ENCODE peak calls at places on chromosomes 12 and 14, in seven cellular contexts. I, P, O, S, C, V and N are unnamed samples.

GRCh38 chr12:48615681-48616080 is 45.8 kb upstream of the LALBA start:
- DNase-seq in C (no peak), I (no peak), P (no peak), O (no peak), V (no peak), S (no peak), N (no peak)

GRCh38 chr14:71487449-71487848 is 444.8 kb upstream of the RGS6 start:
- DNase-seq in S (no peak), C (no peak), V (no peak), P (no peak), O (no peak), I (no peak), N (no peak)

GRCh38 chr12:57514720-57515467 is 5.4 kb downstream of the DDIT3 start:
- DNase-seq in O (no peak), I (no peak), C (no peak), S (no peak), P (no peak), V (no peak), N (no peak)

GRCh38 chr12:131093971-131094830 is 140.5 kb downstream of the ADGRD1 start:
- DNase-seq in P (no peak), V (peak; percentile 18), S (no peak), I (no peak), C (peak; percentile 6), O (no peak), N (no peak)

GRCh38 chr12:68222336-68222735 is 3.3 kb downstream of the IL26 start:
- DNase-seq in V (no peak), O (no peak), C (no peak), S (no peak), I (no peak), P (no peak), N (peak; percentile 19)

GRCh38 chr12:78787576-78787975 is 77.0 kb upstream of the SYT1 start:
- DNase-seq in S (no peak), P (no peak), O (no peak), I (no peak), C (no peak), V (no peak), N (no peak)

GRCh38 chr12:63904653-63905052 is 60.2 kb downstream of the SRGAP1 start:
- DNase-seq in V (no peak), O (no peak), P (no peak), S (no peak), C (no peak), I (no peak), N (no peak)

GRCh38 chr12:6469609-6470374 is 685 bp downstream of the VAMP1 start:
- DNase-seq in P (peak; percentile 52), C (no peak), V (no peak), I (no peak), S (no peak), O (no peak), N (no peak)

GRCh38 chr12:123076604-123077297 is 74.1 kb downstream of the PITPNM2 start:
- DNase-seq in S (no peak), C (no peak), I (no peak), V (no peak), P (no peak), O (peak; percentile 34), N (no peak)

GRCh38 chr12:85874064-85874463 is at the start of gene NTS:
- DNase-seq in C (no peak), S (no peak), I (no peak), P (peak; percentile 42), O (no peak), V (no peak), N (no peak)

GRCh38 chr14:34718750-34719304 is 4.4 kb upstream of the CFL2 start:
- DNase-seq in C (no peak), P (no peak), O (no peak), I (no peak), S (no peak), V (no peak), N (no peak)

GRCh38 chr14:68908860-68909259 is 70.2 kb downstream of the ACTN1 start:
- DNase-seq in I (no peak), V (peak; percentile 27), O (no peak), P (no peak), C (no peak), S (no peak), N (no peak)

GRCh38 chr12:124523071-124523470 is 44.3 kb downstream of the NCOR2 start:
- DNase-seq in V (no peak), O (no peak), C (no peak), I (no peak), S (no peak), P (no peak), N (no peak)

GRCh38 chr12:122167328-122167925 is 6.6 kb downstream of the IL31 start:
- DNase-seq in O (no peak), C (no peak), V (no peak), P (no peak), I (no peak), S (no peak), N (no peak)

GRCh38 chr14:74653386-74654138 is 41.5 kb upstream of the LTBP2 start:
- DNase-seq in C (no peak), I (no peak), S (no peak), V (no peak), O (no peak), P (peak; percentile 47), N (no peak)

GRCh38 chr14:94594441-94594840 is 13.2 kb downstream of the SERPINA5 start:
- DNase-seq in I (no peak), S (no peak), V (no peak), C (no peak), O (no peak), P (no peak), N (no peak)

GRCh38 chr14:103806805-103807204 is 40.6 kb downstream of the PPP1R13B start:
- DNase-seq in V (no peak), S (no peak), C (no peak), P (no peak), I (no peak), O (no peak), N (no peak)

GRCh38 chr14:88798161-88798560 is 5.4 kb upstream of the EML5 start:
- DNase-seq in S (no peak), C (no peak), P (no peak), O (no peak), I (no peak), V (no peak), N (no peak)

GRCh38 chr12:93908846-93909592 is 231.8 kb downstream of the CRADD start:
- DNase-seq in P (no peak), O (no peak), V (no peak), I (no peak), C (no peak), S (no peak), N (no peak)

GRCh38 chr14:59346329-59346728 is 118.9 kb downstream of the GPR135 start:
- DNase-seq in C (no peak), P (no peak), S (no peak), I (no peak), V (no peak), O (no peak), N (no peak)

GRCh38 chr14:98321838-98322237 is 950.2 kb downstream of the BCL11B start:
- DNase-seq in P (no peak), I (no peak), S (no peak), C (no peak), V (no peak), O (no peak), N (no peak)

GRCh38 chr14:70666364-70666691 is 24.6 kb downstream of the TTC9 start:
- DNase-seq in V (no peak), P (no peak), S (no peak), O (no peak), I (no peak), C (no peak), N (no peak)

GRCh38 chr14:23483216-23483854 is 13.8 kb downstream of the NGDN start:
- DNase-seq in O (no peak), V (no peak), S (peak; percentile 26), I (no peak), C (no peak), P (peak; percentile 87), N (peak; percentile 77)

GRCh38 chr12:33472299-33472698 is 32.7 kb upstream of the SYT10 start:
- DNase-seq in C (no peak), S (no peak), P (no peak), O (no peak), I (no peak), V (no peak), N (no peak)

GRCh38 chr14:26486922-26487321 is 110.9 kb downstream of the NOVA1 start:
- DNase-seq in V (no peak), P (no peak), C (no peak), S (no peak), O (no peak), I (no peak), N (no peak)

GRCh38 chr12:54463034-54463433 is 10.4 kb downstream of the GTSF1 start:
- DNase-seq in O (no peak), P (no peak), I (no peak), V (no peak), C (no peak), S (no peak), N (no peak)

GRCh38 chr12:71063087-71063486 is 94.7 kb downstream of the TSPAN8 start:
- DNase-seq in V (no peak), P (no peak), O (no peak), C (no peak), S (no peak), I (no peak), N (no peak)

GRCh38 chr14:80264698-80265097 is 53.4 kb upstream of the DIO2 start:
- DNase-seq in S (no peak), I (no peak), O (no peak), V (no peak), C (no peak), P (no peak), N (no peak)

GRCh38 chr14:37329189-37330001 is 131.7 kb downstream of the MIPOL1 start:
- DNase-seq in S (no peak), P (no peak), I (no peak), V (no peak), O (no peak), C (no peak), N (no peak)

GRCh38 chr14:102980409-102980810 is 57.9 kb downstream of the AMN start:
- DNase-seq in P (no peak), I (no peak), C (no peak), V (no peak), O (no peak), S (no peak), N (no peak)

GRCh38 chr14:54387328-54387727 is 9.5 kb upstream of the CDKN3 start:
- DNase-seq in V (no peak), O (no peak), S (no peak), C (no peak), I (no peak), P (no peak), N (no peak)

GRCh38 chr12:92234533-92234932 is 88.9 kb upstream of the BTG1 start:
- DNase-seq in S (no peak), P (no peak), C (no peak), O (no peak), V (no peak), I (no peak), N (no peak)

GRCh38 chr12:19390208-19390607 is 49.1 kb upstream of the AEBP2 start:
- DNase-seq in V (no peak), O (no peak), P (no peak), C (no peak), S (no peak), I (no peak), N (no peak)

GRCh38 chr12:14654842-14655241 is 41.6 kb downstream of the GUCY2C start:
- DNase-seq in P (no peak), V (no peak), I (no peak), S (no peak), C (no peak), O (no peak), N (no peak)

GRCh38 chr12:22083167-22083566 is 37.1 kb downstream of the CMAS start:
- DNase-seq in S (peak; percentile 9), V (no peak), P (no peak), I (no peak), C (no peak), O (peak; percentile 7), N (no peak)

GRCh38 chr14:59912443-59912842 is 7.5 kb upstream of the LRRC9 start:
- DNase-seq in C (no peak), O (no peak), P (no peak), I (no peak), V (no peak), S (no peak), N (no peak)

GRCh38 chr12:58034712-58035111 is 93.3 kb downstream of the ATP23 start:
- DNase-seq in V (no peak), C (no peak), I (no peak), O (no peak), P (no peak), S (no peak), N (no peak)

GRCh38 chr12:115024531-115024930 is 340.6 kb upstream of the TBX3 start:
- DNase-seq in O (no peak), I (no peak), P (no peak), C (no peak), S (no peak), V (no peak), N (no peak)